ENCODE peak calls at places on chromosomes 13 and 19, in five cellular contexts. P is NB4; U is hepatocyte; W is mesothelial cell of epicardium; L is activated CD8-positive, alpha-beta T cell treated with anti-CD3 and anti-CD28 coated beads for 36 hours. T is an unnamed sample.

GRCh38 chr13:99909836-99910619 is 61.5 kb downstream of the ZIC5 start:
- DNase-seq in P (no peak), U (no peak), W (no peak), L (no peak), T (no peak)

GRCh38 chr19:34999498-35000337 is at the start of gene GRAMD1A:
- DNase-seq in P (peak; percentile 83), U (peak; percentile 95), W (peak; percentile 75), L (peak; percentile 77), T (peak; percentile 72)

GRCh38 chr13:22143671-22144070 is 472.8 kb downstream of the FGF9 start:
- DNase-seq in P (no peak), U (no peak), W (no peak), L (no peak), T (no peak)

GRCh38 chr13:39959497-39959896 is 304.0 kb downstream of the COG6 start:
- DNase-seq in P (no peak), U (no peak), W (no peak), L (no peak), T (no peak)

GRCh38 chr13:100825551-100825950 is 151.0 kb upstream of the TMTC4 start:
- DNase-seq in P (no peak), U (no peak), W (no peak), L (no peak), T (no peak)

GRCh38 chr13:87677043-87677333 is 5.8 kb downstream of the SLITRK5 start:
- DNase-seq in P (no peak), U (peak; percentile 23), W (no peak), L (no peak), T (no peak)

GRCh38 chr13:36369268-36370107 is 23.3 kb upstream of the SPART start:
- DNase-seq in P (no peak), U (no peak), W (no peak), L (no peak), T (no peak)

GRCh38 chr19:47713046-47714021 is at the start of gene EHD2:
- DNase-seq in P (peak; percentile 68), U (peak; percentile 86), W (peak; percentile 41), L (peak; percentile 57), T (peak; percentile 32)

GRCh38 chr19:11673608-11674041 is 65.1 kb downstream of the ZNF823 start:
- DNase-seq in P (peak; percentile 55), U (peak; percentile 81), W (peak; percentile 39), L (peak; percentile 43), T (peak; percentile 75)

GRCh38 chr13:113116206-113116800 is 6.3 kb upstream of the F10 start:
- DNase-seq in P (no peak), U (no peak), W (no peak), L (no peak), T (no peak)

GRCh38 chr19:3832001-3832400 is 36.8 kb downstream of the ZFR2 start:
- DNase-seq in P (no peak), U (no peak), W (no peak), L (no peak), T (no peak)

GRCh38 chr13:20264271-20265018 is 32.3 kb upstream of the GJB6 start:
- DNase-seq in P (no peak), U (no peak), W (no peak), L (peak; percentile 7), T (no peak)

GRCh38 chr19:35959040-35959967 is 23.1 kb downstream of the LRFN3 start:
- DNase-seq in P (no peak), U (peak; percentile 33), W (no peak), L (peak; percentile 79), T (no peak)

GRCh38 chr19:38788478-38789243 is at the start of gene LGALS7B:
- DNase-seq in P (no peak), U (no peak), W (no peak), L (no peak), T (no peak)

GRCh38 chr13:105193026-105193425 is 1342.4 kb downstream of the EFNB2 start:
- DNase-seq in P (no peak), U (no peak), W (no peak), L (no peak), T (no peak)

GRCh38 chr13:97433727-97434416 is at the start of gene RAP2A:
- DNase-seq in P (peak; percentile 94), U (peak; percentile 97), W (peak; percentile 91), L (peak; percentile 91), T (peak; percentile 83)

GRCh38 chr13:60267498-60268202 is 103.9 kb upstream of the DIAPH3 start:
- DNase-seq in P (no peak), U (peak; percentile 53), W (no peak), L (peak; percentile 54), T (no peak)

GRCh38 chr13:95254341-95254740 is 46.9 kb downstream of the ABCC4 start:
- DNase-seq in P (no peak), U (no peak), W (no peak), L (no peak), T (no peak)

GRCh38 chr19:371501-372160 is 27.0 kb upstream of the MIER2 start:
- DNase-seq in P (no peak), U (no peak), W (no peak), L (no peak), T (no peak)

GRCh38 chr19:33247441-33247819 is 21.8 kb upstream of the SLC7A10 start:
- DNase-seq in P (no peak), U (no peak), W (no peak), L (no peak), T (no peak)

GRCh38 chr19:38389101-38389925 is 816 bp downstream of the SPRED3 start:
- DNase-seq in P (no peak), U (peak; percentile 58), W (no peak), L (no peak), T (peak; percentile 24)

GRCh38 chr19:16899566-16900075 is 10.8 kb downstream of the F2RL3 start:
- DNase-seq in P (peak; percentile 78), U (peak; percentile 46), W (no peak), L (peak; percentile 65), T (peak; percentile 29)

GRCh38 chr13:70613295-70613694 is 505.0 kb upstream of the KLHL1 start:
- DNase-seq in P (peak; percentile 5), U (peak; percentile 9), W (no peak), L (no peak), T (no peak)

GRCh38 chr19:29775575-29775900 is 36.3 kb upstream of the CCNE1 start:
- DNase-seq in P (no peak), U (peak; percentile 42), W (no peak), L (no peak), T (no peak)

DNA sequence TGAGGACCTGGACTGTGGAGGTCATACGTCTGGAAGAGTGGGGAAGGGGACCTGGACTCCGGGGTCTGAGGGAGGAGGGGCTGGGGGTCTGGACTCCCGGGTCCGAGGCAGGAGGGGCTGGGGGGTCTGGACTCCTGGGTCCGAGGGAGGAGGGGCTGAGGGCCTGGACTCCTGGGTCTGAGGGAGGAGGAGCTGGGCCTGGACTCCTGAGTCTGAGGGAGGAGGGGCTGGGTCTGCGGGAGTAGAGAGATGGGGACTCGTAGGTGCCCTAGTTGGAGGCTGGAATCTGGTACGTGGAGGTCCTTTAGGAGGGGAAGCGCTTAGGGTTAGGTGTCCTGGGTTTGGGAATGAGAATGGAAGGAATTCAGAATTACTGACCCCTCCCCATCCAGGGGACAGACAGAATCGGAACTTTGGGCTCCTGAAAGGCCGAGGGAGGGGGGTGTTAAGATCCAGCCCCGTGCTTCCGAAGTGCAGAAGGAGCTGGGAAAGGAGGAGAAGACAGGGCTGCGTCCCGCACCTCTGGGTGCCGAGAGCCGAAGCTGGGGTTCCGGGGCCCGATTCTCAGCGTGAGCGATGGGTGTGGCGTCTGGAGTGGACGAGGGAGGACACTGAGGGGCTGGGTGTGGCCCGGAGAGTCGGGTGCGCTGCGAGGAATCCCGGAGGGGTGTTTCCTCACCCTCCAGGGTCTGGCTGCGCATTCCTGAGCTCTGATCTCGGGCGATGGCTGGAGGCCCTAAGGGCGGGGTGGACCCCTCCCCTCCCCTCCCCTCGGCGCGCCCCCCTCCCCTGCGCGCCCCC is 608 bp downstream of the MYADM start:
- DNase-seq in P (peak; percentile 53), U (peak; percentile 80), W (no peak), L (peak; percentile 54), T (no peak)
- TF ChIP-seq CTCF in P (no peak), U (no peak), W (no peak), L (no peak), T (no peak)

GRCh38 chr19:58304748-58305064 is 471 bp upstream of the ERVK3-1 start:
- DNase-seq in P (no peak), U (no peak), W (no peak), L (no peak), T (no peak)

GRCh38 chr19:58305932-58306323 is 751 bp downstream of the ERVK3-1 start:
- DNase-seq in P (peak; percentile 36), U (peak; percentile 25), W (no peak), L (peak; percentile 12), T (no peak)

GRCh38 chr19:58307736-58308135 is 2.6 kb downstream of the ERVK3-1 start:
- DNase-seq in P (no peak), U (no peak), W (no peak), L (no peak), T (no peak)

GRCh38 chr19:58304255-58304654 is 922 bp upstream of the ERVK3-1 start:
- DNase-seq in P (no peak), U (no peak), W (no peak), L (no peak), T (no peak)

GRCh38 chr19:58305065-58305931 is at the start of gene ERVK3-1:
- DNase-seq in P (peak; percentile 96), U (peak; percentile 98), W (peak; percentile 80), L (peak; percentile 97), T (peak; percentile 85)
- TF ChIP-seq CTCF in P (no peak), U (no peak), W (no peak), L (no peak), T (peak; percentile 17)

GRCh38 chr19:41930322-41930722 is 2.1 kb upstream of the ERFL start:
- DNase-seq in P (no peak), U (no peak), W (no peak), L (no peak), T (no peak)

GRCh38 chr19:41933131-41933458 is 4.8 kb upstream of the ERFL start:
- DNase-seq in P (no peak), U (no peak), W (no peak), L (no peak), T (no peak)

GRCh38 chr19:41929536-41930071 is 1.4 kb upstream of the ERFL start:
- DNase-seq in P (no peak), U (no peak), W (no peak), L (no peak), T (no peak)

GRCh38 chr19:41932259-41933130 is 4.2 kb upstream of the ERFL start:
- DNase-seq in P (no peak), U (no peak), W (no peak), L (no peak), T (no peak)

GRCh38 chr19:41930926-41931592 is 2.8 kb upstream of the ERFL start:
- DNase-seq in P (peak; percentile 29), U (no peak), W (no peak), L (no peak), T (no peak)
- TF ChIP-seq CTCF in P (no peak), U (peak; percentile 30), W (no peak), L (peak; percentile 60), T (peak; percentile 50)

DNA sequence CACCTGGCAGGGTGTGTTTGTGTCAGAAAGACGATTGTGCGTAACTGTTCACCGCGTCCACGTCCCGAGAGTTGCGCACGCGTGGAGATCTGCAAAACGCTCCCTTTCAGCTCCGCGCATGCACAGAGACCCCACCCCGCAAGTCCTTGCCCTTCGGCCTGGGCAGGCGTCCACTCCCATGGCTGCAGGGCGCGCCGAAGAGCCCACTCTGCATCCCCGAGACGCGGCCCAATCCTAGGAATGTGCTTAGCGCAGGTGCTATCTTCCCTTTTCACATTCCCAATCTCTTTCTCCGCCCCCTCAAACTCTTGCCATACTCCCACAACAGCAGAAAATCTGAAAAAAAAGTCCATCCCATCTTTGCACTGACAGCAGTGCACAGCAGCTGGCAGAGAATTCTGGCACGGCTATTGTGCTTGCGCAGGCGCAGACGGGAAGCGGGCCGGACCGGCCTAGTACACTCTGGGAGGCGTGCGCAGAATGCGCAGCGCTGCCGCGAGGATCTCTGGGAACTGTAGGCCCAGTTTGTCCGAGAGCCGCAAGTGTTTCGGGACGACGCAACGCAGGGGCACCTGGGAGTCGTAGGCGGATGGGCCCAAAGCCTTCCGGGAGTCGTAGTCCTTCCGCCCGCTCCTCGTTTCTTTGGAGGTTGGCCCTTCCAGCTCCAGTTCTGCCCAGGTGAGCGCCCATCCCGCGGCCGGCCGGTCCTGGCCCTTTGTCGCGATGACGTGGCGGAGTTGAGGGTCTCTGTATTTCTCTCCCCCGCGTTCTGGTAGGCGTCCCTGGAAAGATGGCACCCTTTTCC is 23.1 kb downstream of the ZNF175 start:
- DNase-seq in P (peak; percentile 96), U (peak; percentile 94), W (peak; percentile 95), L (peak; percentile 98), T (peak; percentile 91)
- TF ChIP-seq CTCF in P (no peak), U (no peak), W (no peak), L (no peak), T (no peak)